ENCODE peak calls at places on chromosomes 11 and 22, in nine cellular contexts. D is HS-5, U is natural killer cell, F is AG08395, A is posterior vena cava, M is heart left ventricle, N is NCI-H524, Y is BJ, G is D341Med. W is an unnamed sample.

GRCh38 chr22:42169055-42169469 is 38.5 kb upstream of the CYP2D6 start:
- DNase-seq in D (no peak), U (peak; percentile 60), F (peak; percentile 80), A (no peak), M (peak; percentile 44), N (peak; percentile 80), Y (no peak), G (peak; percentile 86), W (peak; percentile 75)

GRCh38 chr22:41920271-41920976 is 5.5 kb upstream of the SHISA8 start:
- DNase-seq in D (no peak), U (no peak), F (no peak), A (no peak), M (no peak), N (no peak), Y (no peak), G (no peak), W (no peak)

GRCh38 chr11:13939952-13940610 is 22.4 kb upstream of the SPON1 start:
- DNase-seq in D (peak; percentile 58), U (no peak), F (peak; percentile 76), A (no peak), M (no peak), N (no peak), Y (peak; percentile 13), G (no peak), W (no peak)

GRCh38 chr22:36532466-36532865 is 3.5 kb upstream of the EIF3D start:
- DNase-seq in D (no peak), U (no peak), F (no peak), A (no peak), M (no peak), N (no peak), Y (no peak), G (no peak), W (no peak)

GRCh38 chr22:29266564-29267461 is 968 bp downstream of the RHBDD3 start:
- DNase-seq in D (no peak), U (no peak), F (no peak), A (peak; percentile 70), M (no peak), N (peak; percentile 36), Y (no peak), G (peak; percentile 43), W (peak; percentile 49)

GRCh38 chr11:71977743-71978418 is 20.8 kb upstream of the IL18BP start:
- DNase-seq in D (peak; percentile 32), U (peak; percentile 31), F (peak; percentile 66), A (no peak), M (no peak), N (peak; percentile 46), Y (no peak), G (peak; percentile 63), W (peak; percentile 80)

GRCh38 chr22:45907996-45908395 is 69.0 kb downstream of the WNT7B start:
- DNase-seq in D (no peak), U (no peak), F (no peak), A (no peak), M (no peak), N (no peak), Y (no peak), G (no peak), W (no peak)

GRCh38 chr11:122637538-122637937 is 18.0 kb upstream of the UBASH3B start:
- DNase-seq in D (no peak), U (no peak), F (no peak), A (no peak), M (no peak), N (peak; percentile 19), Y (no peak), G (no peak), W (no peak)

GRCh38 chr11:110373061-110373702 is 56.6 kb upstream of the FDX1 start:
- DNase-seq in D (peak; percentile 47), U (no peak), F (peak; percentile 38), A (no peak), M (no peak), N (no peak), Y (peak; percentile 31), G (no peak), W (peak; percentile 67)

GRCh38 chr22:23068832-23069385 is 1.4 kb upstream of the GNAZ start:
- DNase-seq in D (no peak), U (peak; percentile 6), F (no peak), A (peak; percentile 76), M (peak; percentile 7), N (no peak), Y (no peak), G (no peak), W (no peak)

GRCh38 chr11:115247404-115247803 is 256.8 kb downstream of the CADM1 start:
- DNase-seq in D (no peak), U (no peak), F (peak; percentile 8), A (no peak), M (no peak), N (no peak), Y (peak; percentile 32), G (no peak), W (no peak)

GRCh38 chr11:133986545-133986944 is 29.8 kb upstream of the IGSF9B start:
- DNase-seq in D (no peak), U (no peak), F (no peak), A (no peak), M (no peak), N (no peak), Y (no peak), G (no peak), W (no peak)

GRCh38 chr22:30665786-30666185 is 1.9 kb downstream of the DUSP18 start:
- DNase-seq in D (no peak), U (no peak), F (no peak), A (no peak), M (no peak), N (no peak), Y (no peak), G (no peak), W (no peak)

GRCh38 chr11:118606157-118606843 is 1.1 kb upstream of the PHLDB1 start:
- DNase-seq in D (no peak), U (no peak), F (no peak), A (peak; percentile 63), M (peak; percentile 56), N (no peak), Y (no peak), G (no peak), W (peak; percentile 20)

GRCh38 chr11:28618426-28618825 is 510.2 kb downstream of the METTL15 start:
- DNase-seq in D (peak; percentile 23), U (no peak), F (no peak), A (no peak), M (no peak), N (no peak), Y (no peak), G (no peak), W (peak; percentile 30)

GRCh38 chr11:61362542-61362875 is 335 bp downstream of the TMEM138 start:
- DNase-seq in D (no peak), U (no peak), F (peak; percentile 59), A (no peak), M (no peak), N (peak; percentile 35), Y (no peak), G (peak; percentile 53), W (peak; percentile 64)

GRCh38 chr22:49616356-49617231 is 211.1 kb downstream of the BRD1 start:
- DNase-seq in D (no peak), U (no peak), F (no peak), A (peak; percentile 54), M (no peak), N (no peak), Y (no peak), G (no peak), W (no peak)

GRCh38 chr11:86874314-86875056 is 74.1 kb downstream of the PRSS23 start:
- DNase-seq in D (no peak), U (no peak), F (peak; percentile 15), A (no peak), M (no peak), N (peak; percentile 10), Y (no peak), G (no peak), W (no peak)